ENCODE peak calls at places on chromosomes 5 and 9, in four cellular contexts. J is kidney glomerular epithelial cell; V is activated CD8-positive, alpha-beta memory T cell treated with anti-CD3 and anti-CD28 coated beads, Interleukin-2, amount 50 U/mL, for 48 hours; N is amygdala. Q is an unnamed sample.

GRCh38 chr9:37097294-37097693 is 23.1 kb upstream of the ZCCHC7 start:
- DNase-seq in J (no peak), V (no peak), N (no peak), Q (no peak)

GRCh38 chr9:70256123-70256551 is 2.6 kb upstream of the SMC5 start:
- DNase-seq in J (peak; percentile 74), V (no peak), N (no peak), Q (no peak)

GRCh38 chr5:83636141-83636540 is 84.5 kb downstream of the HAPLN1 start:
- DNase-seq in J (no peak), V (no peak), N (no peak), Q (no peak)

GRCh38 chr9:134403682-134404301 is 77.5 kb downstream of the RXRA start:
- DNase-seq in J (peak; percentile 3), V (peak; percentile 68), N (peak; percentile 49), Q (no peak)

GRCh38 chr5:158990979-158991378 is 108.7 kb downstream of the EBF1 start:
- DNase-seq in J (no peak), V (no peak), N (no peak), Q (no peak)

GRCh38 chr9:111632051-111632450 is 917 bp downstream of the DNAJC25 start:
- DNase-seq in J (no peak), V (no peak), N (no peak), Q (no peak)

GRCh38 chr5:116037236-116037822 is 5.1 kb downstream of the ARL14EPL start:
- DNase-seq in J (no peak), V (no peak), N (no peak), Q (no peak)

GRCh38 chr9:36671561-36671960 is 98.9 kb downstream of the MELK start:
- DNase-seq in J (no peak), V (no peak), N (no peak), Q (no peak)

GRCh38 chr5:99721487-99721886 is 792.7 kb upstream of the CHD1 start:
- DNase-seq in J (no peak), V (no peak), N (no peak), Q (no peak)

GRCh38 chr5:125412051-125412560 is 665.7 kb upstream of the ZNF608 start:
- DNase-seq in J (peak; percentile 86), V (no peak), N (peak; percentile 9), Q (peak; percentile 66)

GRCh38 chr5:143182901-143183820 is 220.3 kb downstream of the NR3C1 start:
- DNase-seq in J (no peak), V (peak; percentile 76), N (peak; percentile 10), Q (no peak)

GRCh38 chr5:16812911-16813310 is 123.2 kb downstream of the MYO10 start:
- DNase-seq in J (peak; percentile 73), V (no peak), N (no peak), Q (no peak)

GRCh38 chr5:61482980-61483379 is 150.9 kb downstream of the ZSWIM6 start:
- DNase-seq in J (no peak), V (no peak), N (no peak), Q (no peak)

GRCh38 chr5:158855510-158855909 is 244.2 kb downstream of the EBF1 start:
- DNase-seq in J (no peak), V (no peak), N (no peak), Q (no peak)

GRCh38 chr5:60594715-60595114 is 105.3 kb downstream of the DEPDC1B start:
- DNase-seq in J (no peak), V (no peak), N (no peak), Q (no peak)

GRCh38 chr5:177473461-177473991 is at the start of gene DBN1:
- DNase-seq in J (peak; percentile 47), V (no peak), N (no peak), Q (no peak)

GRCh38 chr5:142654578-142655042 is 31.3 kb downstream of the FGF1 start:
- DNase-seq in J (no peak), V (no peak), N (no peak), Q (no peak)

GRCh38 chr5:35239476-35239875 is 9.2 kb upstream of the PRLR start:
- DNase-seq in J (no peak), V (no peak), N (no peak), Q (no peak)

GRCh38 chr5:41286696-41287095 is 73.4 kb upstream of the C6 start:
- DNase-seq in J (no peak), V (no peak), N (no peak), Q (no peak)

GRCh38 chr5:54570923-54571322 is 53.4 kb downstream of the SNX18 start:
- DNase-seq in J (no peak), V (no peak), N (no peak), Q (no peak)

GRCh38 chr5:128093368-128093767 is 9.8 kb downstream of the SLC12A2 start:
- DNase-seq in J (no peak), V (no peak), N (no peak), Q (no peak)

Q was measured in epithelial cell of proximal tubule.